ENCODE peak calls at places on chromosomes 12 and 14, in five cellular contexts. One of them, this sample, is unnamed.

GRCh38 chr14:84825481-84825880 is 704.5 kb upstream of the FLRT2 start:
- DNase-seq in heart right ventricle: no peak
- DNase-seq in CD4-positive, CD25-positive, alpha-beta regulatory T cell: no peak
- DNase-seq in uterus: no peak
- DNase-seq in brain microvascular endothelial cell: peak; percentile 24
- DNase-seq in this sample: no peak

GRCh38 chr12:38954119-38954746 is 48.8 kb upstream of the CPNE8 start:
- DNase-seq in heart right ventricle: no peak
- DNase-seq in CD4-positive, CD25-positive, alpha-beta regulatory T cell: no peak
- DNase-seq in uterus: no peak
- DNase-seq in brain microvascular endothelial cell: no peak
- DNase-seq in this sample: no peak

GRCh38 chr12:43776498-43776897 is 17.7 kb downstream of the IRAK4 start:
- DNase-seq in heart right ventricle: no peak
- DNase-seq in CD4-positive, CD25-positive, alpha-beta regulatory T cell: peak; percentile 38
- DNase-seq in uterus: no peak
- DNase-seq in brain microvascular endothelial cell: no peak
- DNase-seq in this sample: no peak

GRCh38 chr14:54524410-54524809 is 14.7 kb downstream of the CGRRF1 start:
- DNase-seq in heart right ventricle: no peak
- DNase-seq in CD4-positive, CD25-positive, alpha-beta regulatory T cell: no peak
- DNase-seq in uterus: no peak
- DNase-seq in brain microvascular endothelial cell: no peak
- DNase-seq in this sample: no peak

GRCh38 chr14:26719514-26719913 is 121.7 kb upstream of the NOVA1 start:
- DNase-seq in heart right ventricle: no peak
- DNase-seq in CD4-positive, CD25-positive, alpha-beta regulatory T cell: no peak
- DNase-seq in uterus: no peak
- DNase-seq in brain microvascular endothelial cell: no peak
- DNase-seq in this sample: no peak

GRCh38 chr12:388547-389137 is 478 bp downstream of the KDM5A start:
- DNase-seq in heart right ventricle: no peak
- DNase-seq in CD4-positive, CD25-positive, alpha-beta regulatory T cell: peak; percentile 72
- DNase-seq in uterus: no peak
- DNase-seq in brain microvascular endothelial cell: peak; percentile 3
- DNase-seq in this sample: no peak

GRCh38 chr12:15555466-15555865 is 233.2 kb downstream of the PTPRO start:
- DNase-seq in heart right ventricle: no peak
- DNase-seq in CD4-positive, CD25-positive, alpha-beta regulatory T cell: no peak
- DNase-seq in uterus: no peak
- DNase-seq in brain microvascular endothelial cell: no peak
- DNase-seq in this sample: no peak

GRCh38 chr12:113674302-113674701 is 202.6 kb upstream of the LHX5 start:
- DNase-seq in heart right ventricle: no peak
- DNase-seq in CD4-positive, CD25-positive, alpha-beta regulatory T cell: no peak
- DNase-seq in uterus: no peak
- DNase-seq in brain microvascular endothelial cell: no peak
- DNase-seq in this sample: no peak

GRCh38 chr12:106127289-106128126 is 11.2 kb downstream of the NUAK1 start:
- DNase-seq in heart right ventricle: no peak
- DNase-seq in CD4-positive, CD25-positive, alpha-beta regulatory T cell: no peak
- DNase-seq in uterus: no peak
- DNase-seq in brain microvascular endothelial cell: no peak
- DNase-seq in this sample: no peak

GRCh38 chr12:56034586-56035332 is 7.0 kb upstream of the RPS26 start:
- DNase-seq in heart right ventricle: no peak
- DNase-seq in CD4-positive, CD25-positive, alpha-beta regulatory T cell: peak; percentile 65
- DNase-seq in uterus: no peak
- DNase-seq in brain microvascular endothelial cell: no peak
- DNase-seq in this sample: no peak

GRCh38 chr14:20998674-20999366 is at the start of gene SLC39A2:
- DNase-seq in heart right ventricle: peak; percentile 25
- DNase-seq in CD4-positive, CD25-positive, alpha-beta regulatory T cell: no peak
- DNase-seq in uterus: no peak
- DNase-seq in brain microvascular endothelial cell: peak; percentile 72
- DNase-seq in this sample: no peak

GRCh38 chr12:117884161-117884560 is 84.6 kb downstream of the KSR2 start:
- DNase-seq in heart right ventricle: no peak
- DNase-seq in CD4-positive, CD25-positive, alpha-beta regulatory T cell: no peak
- DNase-seq in uterus: no peak
- DNase-seq in brain microvascular endothelial cell: no peak
- DNase-seq in this sample: no peak

GRCh38 chr12:131321988-131322387 is 368.3 kb downstream of the ADGRD1 start:
- DNase-seq in heart right ventricle: no peak
- DNase-seq in CD4-positive, CD25-positive, alpha-beta regulatory T cell: no peak
- DNase-seq in uterus: no peak
- DNase-seq in brain microvascular endothelial cell: no peak
- DNase-seq in this sample: no peak

GRCh38 chr14:51442513-51443175 is 202.6 kb downstream of the TMX1 start:
- DNase-seq in heart right ventricle: no peak
- DNase-seq in CD4-positive, CD25-positive, alpha-beta regulatory T cell: no peak
- DNase-seq in uterus: peak; percentile 59
- DNase-seq in brain microvascular endothelial cell: peak; percentile 98
- DNase-seq in this sample: no peak

GRCh38 chr12:26566670-26567069 is 266.3 kb downstream of the ITPR2 start:
- DNase-seq in heart right ventricle: no peak
- DNase-seq in CD4-positive, CD25-positive, alpha-beta regulatory T cell: no peak
- DNase-seq in uterus: no peak
- DNase-seq in brain microvascular endothelial cell: no peak
- DNase-seq in this sample: no peak

GRCh38 chr12:110698171-110698902 is 9.4 kb upstream of the HVCN1 start:
- DNase-seq in heart right ventricle: peak; percentile 84
- DNase-seq in CD4-positive, CD25-positive, alpha-beta regulatory T cell: peak; percentile 81
- DNase-seq in uterus: peak; percentile 81
- DNase-seq in brain microvascular endothelial cell: peak; percentile 77
- DNase-seq in this sample: peak; percentile 19

DNA sequence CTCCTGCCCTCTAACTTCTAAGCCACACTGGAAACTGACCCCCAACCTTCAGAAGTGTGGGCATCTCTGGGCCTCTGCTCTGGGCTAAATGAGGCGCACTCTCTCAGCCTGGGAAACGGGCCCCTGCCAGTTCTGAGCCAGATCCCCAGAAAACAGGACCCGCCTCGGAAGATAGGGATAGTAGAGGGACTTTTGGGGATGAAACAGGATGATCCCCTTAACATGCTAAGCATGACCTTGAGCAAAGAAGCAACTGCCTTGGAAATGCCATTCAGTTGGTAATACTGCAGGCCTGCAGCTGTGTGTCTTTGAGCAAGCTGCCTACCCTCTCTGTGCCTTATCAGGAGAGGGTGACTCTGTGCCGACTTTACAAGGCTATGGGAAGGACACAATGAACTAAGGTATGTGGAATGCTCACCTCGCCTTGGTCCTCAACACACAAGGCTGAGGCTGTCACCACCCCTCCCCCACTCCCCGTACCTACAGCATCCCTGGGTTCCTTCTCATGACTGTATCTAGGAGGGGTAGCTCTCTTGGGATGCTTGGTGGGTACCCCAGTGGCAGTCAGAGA is 54.0 kb downstream of the NCOR2 start:
- DNase-seq in heart right ventricle: no peak
- DNase-seq in CD4-positive, CD25-positive, alpha-beta regulatory T cell: no peak
- DNase-seq in uterus: no peak
- DNase-seq in brain microvascular endothelial cell: no peak
- DNase-seq in this sample: no peak
- H3K27ac ChIP-seq in heart right ventricle: peak overlapping the region; percentile 36
- H3K27ac ChIP-seq in CD4-positive, CD25-positive, alpha-beta regulatory T cell: no peak overlapping the region
- H3K27ac ChIP-seq in uterus: peak overlapping the region; percentile 73
- H3K27ac ChIP-seq in brain microvascular endothelial cell: peak overlapping the region; percentile 92
- H3K27ac ChIP-seq in this sample: peak overlapping the region; percentile 79

GRCh38 chr14:68671899-68672298 is 121.0 kb downstream of the ZFP36L1 start:
- DNase-seq in heart right ventricle: no peak
- DNase-seq in CD4-positive, CD25-positive, alpha-beta regulatory T cell: no peak
- DNase-seq in uterus: no peak
- DNase-seq in brain microvascular endothelial cell: no peak
- DNase-seq in this sample: no peak
- H3K27ac ChIP-seq in heart right ventricle: peak overlapping the region; percentile 73
- H3K27ac ChIP-seq in CD4-positive, CD25-positive, alpha-beta regulatory T cell: no peak overlapping the region
- H3K27ac ChIP-seq in uterus: peak overlapping the region; percentile 94
- H3K27ac ChIP-seq in brain microvascular endothelial cell: no peak overlapping the region
- H3K27ac ChIP-seq in this sample: no peak overlapping the region

DNA sequence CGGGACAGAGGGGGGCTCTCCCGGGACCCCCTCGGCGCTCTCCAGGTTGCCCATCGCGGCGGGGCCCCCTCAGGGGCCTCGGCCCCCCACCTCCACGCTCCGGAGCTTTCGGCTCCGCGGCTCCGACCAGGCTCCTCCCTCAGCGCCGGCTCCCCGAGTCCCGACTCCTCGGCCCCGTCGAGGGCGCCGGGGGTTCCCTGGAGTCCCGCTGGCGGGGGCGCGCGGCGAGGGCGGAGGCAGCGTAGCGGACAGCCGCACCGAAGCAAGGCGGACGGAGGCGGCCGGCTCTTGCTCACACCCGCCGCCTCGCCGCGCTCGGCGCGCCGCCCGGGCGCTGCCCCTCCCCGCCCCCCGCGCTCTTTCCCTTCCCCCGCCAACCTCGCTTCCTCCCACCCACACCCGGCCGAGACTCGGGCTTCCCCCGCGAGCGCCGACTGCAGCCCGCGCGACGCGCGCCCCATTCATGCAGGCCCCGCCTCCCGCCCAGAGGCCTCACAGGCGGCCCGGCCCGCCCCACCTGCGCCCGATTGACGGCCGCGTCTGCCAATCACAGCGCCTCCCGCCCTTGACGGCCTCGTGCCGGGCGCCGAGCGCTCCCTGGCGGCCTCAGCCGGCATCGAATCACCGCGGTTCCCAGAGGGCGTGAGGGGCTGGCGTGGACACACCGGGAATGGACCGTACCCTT is at the start of gene FMNL3:
- DNase-seq in heart right ventricle: peak; percentile 97
- DNase-seq in CD4-positive, CD25-positive, alpha-beta regulatory T cell: peak; percentile 98
- DNase-seq in uterus: peak; percentile 97
- DNase-seq in brain microvascular endothelial cell: peak; percentile 93
- DNase-seq in this sample: peak; percentile 92
- H3K27ac ChIP-seq in heart right ventricle: peak within 1 kb of the TSS; percentile 88
- H3K27ac ChIP-seq in CD4-positive, CD25-positive, alpha-beta regulatory T cell: peak within 1 kb of the TSS; percentile 74
- H3K27ac ChIP-seq in uterus: peak within 1 kb of the TSS; percentile 96
- H3K27ac ChIP-seq in brain microvascular endothelial cell: peak within 1 kb of the TSS; percentile 88
- H3K27ac ChIP-seq in this sample: peak within 1 kb of the TSS; percentile 88

GRCh38 chr12:29726321-29726692 is 57.4 kb downstream of the TMTC1 start:
- DNase-seq in heart right ventricle: peak; percentile 26
- DNase-seq in CD4-positive, CD25-positive, alpha-beta regulatory T cell: no peak
- DNase-seq in uterus: no peak
- DNase-seq in brain microvascular endothelial cell: peak; percentile 48
- DNase-seq in this sample: no peak
- H3K27ac ChIP-seq in heart right ventricle: peak overlapping the region; percentile 82
- H3K27ac ChIP-seq in CD4-positive, CD25-positive, alpha-beta regulatory T cell: no peak overlapping the region
- H3K27ac ChIP-seq in uterus: peak overlapping the region; percentile 76
- H3K27ac ChIP-seq in brain microvascular endothelial cell: peak overlapping the region; percentile 89
- H3K27ac ChIP-seq in this sample: peak overlapping the region; percentile 17

GRCh38 chr14:90905531-90905930 is 89.3 kb upstream of the TTC7B start:
- DNase-seq in heart right ventricle: no peak
- DNase-seq in CD4-positive, CD25-positive, alpha-beta regulatory T cell: no peak
- DNase-seq in uterus: no peak
- DNase-seq in brain microvascular endothelial cell: no peak
- DNase-seq in this sample: no peak
- H3K27ac ChIP-seq in heart right ventricle: no peak overlapping the region
- H3K27ac ChIP-seq in CD4-positive, CD25-positive, alpha-beta regulatory T cell: no peak overlapping the region
- H3K27ac ChIP-seq in uterus: no peak overlapping the region
- H3K27ac ChIP-seq in brain microvascular endothelial cell: no peak overlapping the region
- H3K27ac ChIP-seq in this sample: no peak overlapping the region

DNA sequence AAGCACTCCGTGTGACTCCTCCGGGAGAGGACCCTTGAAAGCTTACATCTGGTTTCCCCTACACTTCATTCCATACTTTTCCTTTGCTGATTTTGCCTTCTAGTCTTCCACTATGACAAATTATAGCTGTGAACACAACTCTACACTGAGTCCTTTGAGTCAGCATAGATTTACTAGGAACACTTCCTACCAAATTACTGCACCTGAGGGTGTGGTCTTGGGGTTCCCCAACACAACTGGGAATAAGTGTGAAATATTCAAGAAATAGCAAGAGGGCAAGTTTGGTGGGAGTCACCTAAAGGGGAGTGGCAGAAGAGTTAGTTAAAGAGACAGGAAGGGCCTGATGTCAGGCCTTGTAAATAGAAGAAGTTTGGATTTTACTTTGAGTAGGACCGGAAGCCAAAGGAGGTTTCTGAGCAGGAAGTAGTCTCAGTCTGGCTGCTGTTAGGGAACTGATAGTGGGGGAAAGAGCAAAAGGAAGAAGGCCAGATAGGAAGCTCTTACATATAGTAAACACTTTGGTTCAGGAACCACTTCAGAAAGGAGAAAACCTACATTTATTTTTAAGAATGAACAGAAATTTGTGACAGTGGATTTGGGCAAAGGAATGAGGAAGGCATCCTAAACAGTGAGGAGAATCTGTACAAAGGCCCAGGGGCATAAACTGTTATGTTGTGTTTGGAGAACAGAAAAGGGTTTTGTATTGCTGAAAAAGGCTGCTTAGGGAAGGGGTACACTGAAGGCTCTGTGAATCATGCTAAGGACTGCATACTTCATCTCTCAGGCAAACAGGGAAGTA is 14.3 kb downstream of the SEL1L start:
- DNase-seq in heart right ventricle: peak; percentile 29
- DNase-seq in CD4-positive, CD25-positive, alpha-beta regulatory T cell: no peak
- DNase-seq in uterus: no peak
- DNase-seq in brain microvascular endothelial cell: no peak
- DNase-seq in this sample: peak; percentile 27
- H3K27ac ChIP-seq in heart right ventricle: peak overlapping the region; percentile 71
- H3K27ac ChIP-seq in CD4-positive, CD25-positive, alpha-beta regulatory T cell: peak overlapping the region; percentile 49
- H3K27ac ChIP-seq in uterus: peak overlapping the region; percentile 95
- H3K27ac ChIP-seq in brain microvascular endothelial cell: no peak overlapping the region
- H3K27ac ChIP-seq in this sample: peak overlapping the region; percentile 76

DNA sequence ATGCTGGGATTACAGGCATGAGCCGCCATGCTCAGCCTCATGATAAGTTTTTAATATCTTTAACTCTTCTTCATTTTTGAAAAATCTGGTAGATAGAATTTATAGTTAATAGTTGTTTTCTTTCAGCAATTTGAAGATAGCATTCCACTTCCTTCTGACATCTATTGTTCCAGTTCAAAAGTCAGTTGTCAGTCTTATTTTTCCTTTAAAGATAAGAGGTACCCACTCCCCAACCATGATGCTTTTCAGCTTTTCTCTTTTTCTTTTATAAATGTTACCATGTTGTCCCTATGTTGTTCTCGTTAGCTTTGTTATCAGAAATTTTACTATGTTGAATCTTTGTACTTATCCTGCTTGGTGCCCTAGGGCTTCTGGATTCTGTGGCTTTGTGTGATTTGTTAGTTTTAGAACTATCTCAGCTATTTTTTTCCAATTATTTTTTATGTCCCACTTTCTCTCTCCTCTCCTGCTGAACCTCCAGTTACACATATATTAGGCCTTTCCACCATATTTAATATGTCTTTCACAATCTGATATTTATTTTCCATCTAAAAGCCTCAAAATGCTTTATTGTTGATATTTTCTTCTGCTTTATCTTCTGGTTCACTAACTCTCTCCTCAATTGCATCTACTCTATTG is 181.6 kb upstream of the FOXN3 start:
- DNase-seq in heart right ventricle: no peak
- DNase-seq in CD4-positive, CD25-positive, alpha-beta regulatory T cell: no peak
- DNase-seq in uterus: no peak
- DNase-seq in brain microvascular endothelial cell: no peak
- DNase-seq in this sample: no peak
- H3K27ac ChIP-seq in heart right ventricle: no peak overlapping the region
- H3K27ac ChIP-seq in CD4-positive, CD25-positive, alpha-beta regulatory T cell: no peak overlapping the region
- H3K27ac ChIP-seq in uterus: no peak overlapping the region
- H3K27ac ChIP-seq in brain microvascular endothelial cell: no peak overlapping the region
- H3K27ac ChIP-seq in this sample: no peak overlapping the region